ENCODE peak calls at places on chromosomes 16 and 17, in seven cellular contexts. S is thyroid gland, T is activated T-helper 1 cell treated with Interleukin-2 at 50 U/mL for 16 hours, R is AG04450, M is NCI-H1048, H is activated gamma-delta T cell, J is AG20443. B is an unnamed sample.

GRCh38 chr17:64146418-64147109 is 16.6 kb upstream of the ERN1 start:
- DNase-seq in S (peak), T (peak), R (no peak), M (no peak), H (peak), J (peak), B (peak)

GRCh38 chr17:13888043-13888442 is 181.3 kb upstream of the COX10 start:
- DNase-seq in S (peak), T (no peak), R (no peak), M (no peak), H (no peak), J (peak), B (no peak)

GRCh38 chr16:815861-816260 is 15.3 kb upstream of the GNG13 start:
- DNase-seq in S (no peak), T (no peak), R (no peak), M (no peak), H (no peak), J (no peak), B (no peak)

GRCh38 chr17:34703533-34703932 is 124.2 kb downstream of the TMEM132E start:
- DNase-seq in S (peak), T (no peak), R (peak), M (peak), H (no peak), J (peak), B (peak)

GRCh38 chr17:2094891-2095535 is 40.1 kb downstream of the HIC1 start:
- DNase-seq in S (peak), T (no peak), R (no peak), M (no peak), H (no peak), J (peak), B (peak)

GRCh38 chr17:68277807-68278206 is 13.1 kb downstream of the SLC16A6 start:
- DNase-seq in S (no peak), T (no peak), R (no peak), M (no peak), H (no peak), J (no peak), B (no peak)

GRCh38 chr16:77833906-77834599 is 45.7 kb downstream of the VAT1L start:
- DNase-seq in S (no peak), T (no peak), R (peak), M (no peak), H (no peak), J (peak), B (peak)

GRCh38 chr17:20919990-20920812 is 122.6 kb downstream of the USP22 start:
- DNase-seq in S (no peak), T (no peak), R (no peak), M (no peak), H (no peak), J (no peak), B (no peak)

GRCh38 chr17:82041139-82041814 is 3.8 kb upstream of the DCXR start:
- DNase-seq in S (no peak), T (no peak), R (no peak), M (no peak), H (no peak), J (no peak), B (peak)

B was measured in M059J.